ENCODE peak calls at places on chromosomes 11 and 22, in six cellular contexts. V is tibial nerve, K is aorta, W is AG04450, R is neuronal stem cell, N is left ventricle myocardium inferior. L is an unnamed sample. For H3K9me3, the result is how much of the 10 kb centered on the place peaks cover.

GRCh38 chr22:43798492-43798891 is 13.6 kb downstream of the EFCAB6 start:
- DNase-seq in V (no peak), N (no peak), K (no peak), R (no peak), W (no peak), L (no peak)

GRCh38 chr22:29380856-29381255 is 7.5 kb downstream of the AP1B1 start:
- DNase-seq in R (no peak), W (no peak), K (no peak), N (no peak), V (no peak), L (no peak)

GRCh38 chr11:325796-326591 is 5.3 kb upstream of the IFITM3 start:
- DNase-seq in K (no peak), W (no peak), N (no peak), R (no peak), V (peak), L (no peak)

GRCh38 chr22:46076651-46077339 is 73.5 kb upstream of the PPARA start:
- DNase-seq in W (no peak), N (peak), R (no peak), V (peak), K (peak), L (peak)

GRCh38 chr11:88402784-88403183 is 65.2 kb upstream of the CTSC start:
- DNase-seq in N (no peak), K (no peak), R (no peak), W (no peak), V (no peak), L (no peak)

GRCh38 chr11:2523821-2524391 is 79.1 kb downstream of the KCNQ1 start:
- DNase-seq in N (peak), V (peak), R (no peak), W (no peak), K (peak), L (no peak)

GRCh38 chr11:92886243-92886905 is 83.1 kb upstream of the MTNR1B start:
- DNase-seq in K (no peak), R (peak), V (no peak), N (no peak), W (peak), L (no peak)

GRCh38 chr11:45665206-45665932 is at the start of gene CHST1:
- DNase-seq in R (no peak), K (peak), N (peak), W (no peak), V (no peak), L (no peak)

GRCh38 chr22:20999350-21000214 is 2.3 kb downstream of the THAP7 start:
- DNase-seq in V (no peak), N (no peak), K (no peak), R (no peak), W (no peak), L (no peak)

GRCh38 chr11:65418431-65418680 is 4.2 kb upstream of the NEAT1 start:
- DNase-seq in N (peak), K (no peak), W (no peak), R (no peak), V (no peak), L (no peak)

GRCh38 chr22:17343766-17344165 is 25.5 kb upstream of the CECR2 start:
- DNase-seq in V (no peak), N (no peak), K (no peak), R (no peak), W (no peak), L (no peak)

GRCh38 chr22:45284705-45285305 is at the start of gene UPK3A:
- DNase-seq in K (peak), R (peak), V (no peak), N (peak), W (no peak), L (peak)

GRCh38 chr11:8138526-8138925 is 30.3 kb downstream of the RIC3 start:
- DNase-seq in W (no peak), N (no peak), R (no peak), V (no peak), K (no peak), L (no peak)
- H3K27ac ChIP-seq in W (no peak), N (no peak), R (no peak), V (no peak), K (no peak), L (no peak)

GRCh38 chr22:36305813-36306212 is 52.9 kb downstream of the APOL1 start:
- DNase-seq in N (no peak), R (no peak), W (no peak), V (no peak), K (no peak), L (no peak)
- H3K9me3 ChIP-seq in N (under half), R (under half), W (under half), V (under half), K (under half), L (under half)

GRCh38 chr11:8722156-8722555 is 39.6 kb downstream of the RPL27A start:
- DNase-seq in N (no peak), V (no peak), R (no peak), K (no peak), W (no peak), L (no peak)

GRCh38 chr11:8721740-8722139 is 39.1 kb downstream of the RPL27A start:
- DNase-seq in K (no peak), W (no peak), V (no peak), R (no peak), N (no peak), L (no peak)

GRCh38 chr11:8720376-8720775 is 37.8 kb downstream of the RPL27A start:
- DNase-seq in V (no peak), R (no peak), K (no peak), W (no peak), N (no peak), L (no peak)

GRCh38 chr11:8719260-8720190 is 36.9 kb downstream of the RPL27A start:
- DNase-seq in N (peak), V (no peak), W (peak), K (peak), R (no peak), L (no peak)

DNA sequence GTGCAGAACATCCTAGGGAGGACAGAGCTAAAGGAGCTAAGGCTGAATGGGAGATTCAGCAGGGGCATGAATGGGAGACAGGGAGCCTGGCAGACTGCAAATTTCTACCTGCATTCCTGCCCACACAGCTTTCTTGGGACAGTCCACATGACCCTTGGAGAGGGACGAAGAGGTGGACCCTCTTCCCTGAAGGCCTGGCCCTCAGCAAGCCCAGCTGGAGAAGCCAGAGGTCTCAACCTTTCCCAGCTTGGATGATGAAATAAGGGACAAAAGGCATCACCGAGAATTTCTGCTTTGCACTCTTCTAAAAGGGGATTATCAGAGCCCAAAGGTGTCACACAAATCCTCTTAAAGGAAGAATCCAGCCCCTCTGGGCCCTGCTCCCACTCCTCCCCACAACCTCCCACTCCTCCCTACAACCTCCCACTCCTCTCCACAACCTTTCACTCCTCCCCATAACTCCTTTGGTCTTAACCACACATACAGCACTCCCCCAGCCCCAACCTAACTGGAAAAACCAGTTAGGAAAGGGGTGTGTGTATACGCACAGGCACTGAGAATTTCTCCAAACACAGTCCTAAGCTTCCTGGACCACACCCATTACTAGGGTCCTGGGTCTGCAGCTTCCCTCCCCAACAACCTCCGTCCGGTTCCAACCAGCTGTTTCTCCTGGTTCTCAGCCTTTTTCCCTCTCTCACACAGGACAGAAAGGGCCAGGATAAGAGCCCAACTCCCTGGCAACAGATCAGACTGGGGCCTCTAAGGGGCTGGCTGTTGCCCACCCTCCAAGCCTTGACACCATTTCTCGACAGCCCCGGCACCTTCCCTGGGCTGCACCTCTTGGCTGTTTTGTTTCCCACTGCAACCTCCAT is 38.5 kb downstream of the RPL27A start:
- DNase-seq in R (no peak), W (no peak), N (no peak), K (no peak), V (no peak), L (no peak)
- H3K27ac ChIP-seq in R (peak), W (peak), N (peak), K (no peak), V (peak), L (no peak)

DNA sequence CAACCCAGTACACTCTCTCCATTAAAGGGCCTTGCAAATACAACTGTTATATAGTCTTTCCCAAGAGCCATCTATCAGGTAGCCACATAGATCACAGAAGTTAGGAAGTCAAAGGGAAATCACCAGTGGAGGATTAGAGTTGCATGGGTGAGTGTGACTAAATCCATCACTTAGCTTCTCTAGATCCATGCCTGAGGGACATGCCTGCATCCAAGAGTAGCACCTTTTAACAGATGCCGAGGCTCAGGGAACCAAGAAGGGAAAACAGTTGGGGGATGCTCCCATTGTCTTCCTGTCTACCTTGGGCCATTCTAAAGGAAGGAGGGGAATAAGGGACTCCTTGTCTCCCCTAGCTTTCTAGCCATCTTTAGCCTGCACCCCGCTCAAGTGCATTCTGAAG is 77.9 kb downstream of the XRRA1 start:
- DNase-seq in K (no peak), V (no peak), N (no peak), R (no peak), W (no peak), L (no peak)
- H3K9me3 ChIP-seq in K (under half), V (under half), N (half or more), R (half or more), W (under half), L (half or more)

L was measured in CD4-positive, alpha-beta T cell.